ENCODE peak calls at places on chromosomes 1 and 21, in five cellular contexts. One of them, this sample, is unnamed.

GRCh38 chr1:99965646-99966375 is 4.0 kb upstream of the SLC35A3 start:
- DNase-seq in fibroblast of lung: no peak
- DNase-seq in body of pancreas: no peak
- DNase-seq in stomach: no peak
- DNase-seq in endodermal cell: no peak
- DNase-seq in this sample: no peak

GRCh38 chr1:159960721-159961381 is 6.8 kb upstream of the SLAMF9 start:
- DNase-seq in fibroblast of lung: peak; percentile 87
- DNase-seq in body of pancreas: no peak
- DNase-seq in stomach: peak; percentile 72
- DNase-seq in endodermal cell: no peak
- DNase-seq in this sample: no peak

GRCh38 chr1:111406325-111406768 is 21.2 kb downstream of the OVGP1 start:
- DNase-seq in fibroblast of lung: no peak
- DNase-seq in body of pancreas: peak; percentile 81
- DNase-seq in stomach: peak; percentile 82
- DNase-seq in endodermal cell: no peak
- DNase-seq in this sample: no peak

GRCh38 chr1:77030401-77031100 is 163.3 kb downstream of the ST6GALNAC5 start:
- DNase-seq in fibroblast of lung: peak; percentile 66
- DNase-seq in body of pancreas: no peak
- DNase-seq in stomach: no peak
- DNase-seq in endodermal cell: no peak
- DNase-seq in this sample: no peak

GRCh38 chr1:241637046-241637590 is 3.1 kb downstream of the CHML start:
- DNase-seq in fibroblast of lung: no peak
- DNase-seq in body of pancreas: no peak
- DNase-seq in stomach: no peak
- DNase-seq in endodermal cell: no peak
- DNase-seq in this sample: no peak

GRCh38 chr1:196355206-196355786 is 252.9 kb downstream of the KCNT2 start:
- DNase-seq in fibroblast of lung: peak; percentile 56
- DNase-seq in body of pancreas: no peak
- DNase-seq in stomach: no peak
- DNase-seq in endodermal cell: no peak
- DNase-seq in this sample: no peak

GRCh38 chr1:221605569-221605968 is 136.3 kb downstream of the DUSP10 start:
- DNase-seq in fibroblast of lung: no peak
- DNase-seq in body of pancreas: no peak
- DNase-seq in stomach: no peak
- DNase-seq in endodermal cell: no peak
- DNase-seq in this sample: no peak

GRCh38 chr1:198157847-198158765 is 1.3 kb downstream of the NEK7 start:
- DNase-seq in fibroblast of lung: peak; percentile 52
- DNase-seq in body of pancreas: no peak
- DNase-seq in stomach: no peak
- DNase-seq in endodermal cell: peak; percentile 50
- DNase-seq in this sample: peak; percentile 24

GRCh38 chr1:185497177-185497576 is 180.1 kb upstream of the IVNS1ABP start:
- DNase-seq in fibroblast of lung: no peak
- DNase-seq in body of pancreas: no peak
- DNase-seq in stomach: no peak
- DNase-seq in endodermal cell: no peak
- DNase-seq in this sample: no peak

GRCh38 chr1:92037400-92037799 is 7.6 kb downstream of the EPHX4 start:
- DNase-seq in fibroblast of lung: peak; percentile 60
- DNase-seq in body of pancreas: no peak
- DNase-seq in stomach: no peak
- DNase-seq in endodermal cell: peak; percentile 50
- DNase-seq in this sample: no peak

GRCh38 chr1:3590145-3590768 is 21.1 kb downstream of the MEGF6 start:
- DNase-seq in fibroblast of lung: no peak
- DNase-seq in body of pancreas: no peak
- DNase-seq in stomach: peak; percentile 31
- DNase-seq in endodermal cell: no peak
- DNase-seq in this sample: no peak

GRCh38 chr1:152111515-152111968 is 3.7 kb downstream of the TCHH start:
- DNase-seq in fibroblast of lung: peak; percentile 25
- DNase-seq in body of pancreas: no peak
- DNase-seq in stomach: no peak
- DNase-seq in endodermal cell: peak; percentile 90
- DNase-seq in this sample: no peak

GRCh38 chr1:219039018-219039740 is 134.5 kb upstream of the LYPLAL1 start:
- DNase-seq in fibroblast of lung: no peak
- DNase-seq in body of pancreas: no peak
- DNase-seq in stomach: no peak
- DNase-seq in endodermal cell: no peak
- DNase-seq in this sample: no peak

GRCh38 chr1:219040291-219040690 is 133.4 kb upstream of the LYPLAL1 start:
- DNase-seq in fibroblast of lung: no peak
- DNase-seq in body of pancreas: no peak
- DNase-seq in stomach: no peak
- DNase-seq in endodermal cell: no peak
- DNase-seq in this sample: no peak

GRCh38 chr1:219039755-219040154 is 133.9 kb upstream of the LYPLAL1 start:
- DNase-seq in fibroblast of lung: peak; percentile 11
- DNase-seq in body of pancreas: no peak
- DNase-seq in stomach: no peak
- DNase-seq in endodermal cell: no peak
- DNase-seq in this sample: no peak

GRCh38 chr1:219041141-219041540 is 132.5 kb upstream of the LYPLAL1 start:
- DNase-seq in fibroblast of lung: peak; percentile 89
- DNase-seq in body of pancreas: no peak
- DNase-seq in stomach: no peak
- DNase-seq in endodermal cell: no peak
- DNase-seq in this sample: no peak

GRCh38 chr1:219038398-219038797 is 135.3 kb upstream of the LYPLAL1 start:
- DNase-seq in fibroblast of lung: no peak
- DNase-seq in body of pancreas: no peak
- DNase-seq in stomach: no peak
- DNase-seq in endodermal cell: no peak
- DNase-seq in this sample: no peak
- H3K4me1 ChIP-seq in fibroblast of lung: no peaks in the 10 kb centered on the region
- H3K4me1 ChIP-seq in body of pancreas: peaks cover 10% of the 10 kb centered on the region
- H3K4me1 ChIP-seq in stomach: no peaks in the 10 kb centered on the region
- H3K4me1 ChIP-seq in endodermal cell: no peaks in the 10 kb centered on the region
- H3K4me1 ChIP-seq in this sample: no peaks in the 10 kb centered on the region

DNA sequence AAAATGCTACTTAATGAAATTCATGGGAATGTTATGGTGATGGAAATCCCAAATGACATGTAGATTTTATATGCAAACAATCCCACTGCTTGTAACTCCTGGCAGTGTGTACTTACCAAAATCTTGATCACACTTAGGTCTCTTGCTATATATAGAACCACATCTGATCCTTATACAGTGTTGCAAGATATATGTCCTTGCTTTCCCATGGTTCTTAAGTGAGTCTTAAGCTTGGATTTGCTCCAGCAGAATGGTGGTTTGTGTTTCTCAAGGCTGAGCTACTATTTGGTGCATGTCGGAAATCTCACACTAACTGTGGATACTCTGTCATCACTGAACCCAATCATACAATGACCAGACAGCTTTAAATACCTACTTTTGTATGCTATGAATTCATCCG is 50.0 kb downstream of the KCNJ15 start:
- DNase-seq in fibroblast of lung: peak; percentile 99
- DNase-seq in body of pancreas: no peak
- DNase-seq in stomach: no peak
- DNase-seq in endodermal cell: no peak
- DNase-seq in this sample: no peak
- H3K4me1 ChIP-seq in fibroblast of lung: peaks cover 7% of the 10 kb centered on the region
- H3K4me1 ChIP-seq in body of pancreas: peaks cover 10% of the 10 kb centered on the region
- H3K4me1 ChIP-seq in stomach: peaks cover 7% of the 10 kb centered on the region
- H3K4me1 ChIP-seq in endodermal cell: no peaks in the 10 kb centered on the region
- H3K4me1 ChIP-seq in this sample: no peaks in the 10 kb centered on the region

DNA sequence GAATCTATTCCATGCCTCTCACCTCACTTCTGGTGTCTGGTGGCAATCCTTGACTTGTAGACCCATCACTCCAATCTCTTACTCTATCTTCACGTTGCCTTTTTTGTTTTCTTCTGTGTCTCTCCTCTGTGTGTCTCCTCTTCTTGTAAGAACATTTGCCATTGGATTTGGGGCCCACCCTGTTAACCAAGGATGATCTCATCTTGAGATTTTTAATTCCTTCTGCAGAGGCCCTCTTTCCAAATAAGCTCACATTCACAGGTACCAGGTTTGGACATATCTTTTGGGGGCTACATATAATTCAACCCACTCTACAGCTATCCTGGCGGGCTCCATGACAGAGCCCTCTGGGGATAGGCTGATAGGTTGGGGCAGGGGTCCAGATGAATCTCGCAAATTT is 55.8 kb downstream of the UBE2T start:
- DNase-seq in fibroblast of lung: no peak
- DNase-seq in body of pancreas: no peak
- DNase-seq in stomach: no peak
- DNase-seq in endodermal cell: no peak
- DNase-seq in this sample: no peak
- H3K4me1 ChIP-seq in fibroblast of lung: peaks cover 24% of the 10 kb centered on the region
- H3K4me1 ChIP-seq in body of pancreas: peaks cover 11% of the 10 kb centered on the region
- H3K4me1 ChIP-seq in stomach: no peaks in the 10 kb centered on the region
- H3K4me1 ChIP-seq in endodermal cell: peaks cover 3% of the 10 kb centered on the region
- H3K4me1 ChIP-seq in this sample: no peaks in the 10 kb centered on the region

DNA sequence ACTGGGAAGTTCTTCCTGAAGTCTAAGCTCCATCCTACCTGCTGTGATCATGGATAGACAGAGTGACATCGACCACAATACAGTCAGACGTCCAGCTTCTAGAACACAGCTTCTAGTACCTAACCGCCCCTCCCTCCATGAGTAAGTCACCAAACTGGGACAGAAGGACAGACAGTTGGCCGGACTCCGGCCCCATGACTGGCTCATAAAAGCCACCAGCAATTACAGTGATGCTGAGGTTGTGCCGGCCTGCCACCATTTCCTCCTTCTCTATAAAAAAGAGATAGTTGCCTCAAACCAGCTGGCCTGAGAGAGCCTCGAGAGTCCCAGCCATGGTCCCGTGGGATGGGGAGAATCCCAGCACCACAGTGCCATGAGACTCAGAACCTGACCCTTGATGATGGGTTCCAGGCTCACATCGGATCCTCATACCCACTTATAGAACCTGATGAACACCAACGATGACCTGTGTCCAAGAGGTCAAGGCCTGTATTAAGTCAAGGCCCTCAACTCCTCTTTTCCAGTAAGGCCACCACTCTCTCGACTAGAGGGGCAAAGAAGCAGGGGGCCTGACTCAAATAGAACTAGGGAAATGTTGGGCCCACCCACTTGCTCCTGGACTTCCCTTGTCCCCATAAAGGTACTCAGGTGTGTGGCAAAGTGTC is 3.4 kb downstream of the MEF2D start:
- DNase-seq in fibroblast of lung: no peak
- DNase-seq in body of pancreas: no peak
- DNase-seq in stomach: no peak
- DNase-seq in endodermal cell: no peak
- DNase-seq in this sample: no peak
- H3K4me1 ChIP-seq in fibroblast of lung: peaks cover 47% of the 10 kb centered on the region
- H3K4me1 ChIP-seq in body of pancreas: peaks cover 79% of the 10 kb centered on the region
- H3K4me1 ChIP-seq in stomach: peaks cover 80% of the 10 kb centered on the region
- H3K4me1 ChIP-seq in endodermal cell: peaks cover 14% of the 10 kb centered on the region
- H3K4me1 ChIP-seq in this sample: peaks cover 44% of the 10 kb centered on the region

DNA sequence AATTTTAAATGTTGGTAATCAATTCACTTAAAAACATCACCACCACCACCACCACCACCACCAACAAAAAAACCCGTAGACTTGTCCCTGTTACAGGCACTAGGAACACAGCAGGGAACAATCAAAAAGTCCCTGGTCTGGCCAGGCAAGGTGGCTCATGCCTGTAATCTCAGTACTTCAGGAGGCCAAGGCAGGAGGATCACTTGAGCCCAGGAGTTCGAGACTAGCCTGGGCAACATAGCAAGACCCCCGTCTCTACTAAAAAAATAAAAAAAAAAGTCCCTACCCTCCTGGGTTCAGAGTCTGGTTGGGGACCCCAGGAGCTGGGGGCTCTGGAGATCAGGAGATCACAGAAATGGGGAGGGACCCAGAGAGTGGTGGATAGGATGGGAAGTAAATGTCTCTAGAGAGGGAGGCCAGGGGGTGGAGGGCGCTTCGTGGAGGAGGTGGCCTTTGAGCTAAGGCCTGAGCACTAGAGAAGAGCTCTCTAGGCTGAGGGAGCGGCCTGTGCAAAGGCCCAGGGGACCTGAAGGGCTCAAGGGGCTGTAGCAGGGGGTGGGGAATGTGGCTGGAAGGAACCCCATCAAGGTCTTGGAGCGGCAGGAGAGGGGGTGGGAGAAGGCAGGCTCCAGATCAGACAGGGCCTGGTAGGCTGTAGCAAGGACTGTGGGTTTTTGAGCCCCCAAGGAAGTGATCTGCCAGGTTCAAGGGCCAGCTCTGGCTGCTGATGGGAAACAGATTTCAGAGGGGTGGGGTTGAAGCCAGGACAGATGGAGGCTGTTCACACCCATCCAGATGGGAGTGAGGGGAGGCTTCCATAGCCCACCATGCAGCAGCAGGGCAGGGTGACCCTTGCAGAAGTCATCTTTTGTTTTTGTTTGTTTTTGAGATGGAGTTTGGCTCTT is 24.8 kb upstream of the VPS13D start:
- DNase-seq in fibroblast of lung: no peak
- DNase-seq in body of pancreas: no peak
- DNase-seq in stomach: no peak
- DNase-seq in endodermal cell: no peak
- DNase-seq in this sample: no peak
- H3K4me1 ChIP-seq in fibroblast of lung: no peaks in the 10 kb centered on the region
- H3K4me1 ChIP-seq in body of pancreas: no peaks in the 10 kb centered on the region
- H3K4me1 ChIP-seq in stomach: peaks cover 19% of the 10 kb centered on the region
- H3K4me1 ChIP-seq in endodermal cell: no peaks in the 10 kb centered on the region
- H3K4me1 ChIP-seq in this sample: peaks cover 8% of the 10 kb centered on the region

DNA sequence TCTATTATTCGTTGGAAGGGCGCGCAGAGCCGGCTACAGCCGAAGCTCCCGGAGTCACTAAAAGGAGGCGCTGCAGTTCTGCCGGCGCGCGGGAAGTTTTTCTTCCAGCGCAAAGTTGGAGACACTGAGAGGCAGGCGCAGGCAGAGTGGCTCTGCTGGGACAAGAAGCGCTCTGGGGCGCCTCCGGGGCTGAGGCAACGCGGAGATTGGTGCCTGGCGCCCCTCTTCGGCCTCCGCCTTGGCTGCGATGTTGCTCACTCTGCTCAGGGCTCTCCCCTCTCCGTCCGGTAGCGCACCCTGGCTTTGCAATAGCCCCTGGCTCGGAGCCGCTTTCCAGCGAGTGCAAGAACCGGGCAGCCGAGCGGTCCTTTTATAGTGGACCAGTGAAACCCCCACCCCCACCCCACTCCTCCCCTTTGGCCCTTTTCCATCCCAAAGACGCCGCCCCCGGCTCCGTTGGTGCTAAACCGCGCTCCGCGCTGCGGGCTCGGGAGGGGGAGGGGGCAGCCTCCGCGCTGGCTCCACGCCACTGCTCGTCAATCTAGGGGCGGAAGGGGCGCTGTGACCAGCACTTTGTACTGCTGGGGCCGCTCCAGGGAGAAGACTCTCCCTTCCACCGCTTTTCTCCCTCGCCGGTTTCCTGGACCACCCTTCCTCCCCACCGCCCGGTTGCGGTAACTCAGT is at the start of gene ADAMTS1:
- DNase-seq in fibroblast of lung: peak; percentile 96
- DNase-seq in body of pancreas: peak; percentile 91
- DNase-seq in stomach: peak; percentile 71
- DNase-seq in endodermal cell: peak; percentile 98
- DNase-seq in this sample: no peak
- H3K4me1 ChIP-seq in fibroblast of lung: peaks cover 4% of the 10 kb centered on the region
- H3K4me1 ChIP-seq in body of pancreas: peaks cover 42% of the 10 kb centered on the region
- H3K4me1 ChIP-seq in stomach: peaks cover 69% of the 10 kb centered on the region
- H3K4me1 ChIP-seq in endodermal cell: no peaks in the 10 kb centered on the region
- H3K4me1 ChIP-seq in this sample: no peaks in the 10 kb centered on the region